ENCODE peak calls at places on chromosomes 12 and 14, in eight cellular contexts. F is CD4-positive, alpha-beta memory T cell; M is prostate gland; I is pancreas; J is AG04450; X is CD8-positive, alpha-beta memory T cell; S is brain microvascular endothelial cell; A is stomach. G is an unnamed sample. For H3K27me3, the result is how much of the 10 kb centered on the place peaks cover.

GRCh38 chr12:97404549-97404948 is 58.1 kb upstream of the RMST start:
- DNase-seq in F (no peak), M (peak), I (no peak), J (no peak), X (no peak), S (peak), A (peak), G (no peak)

GRCh38 chr14:79279645-79280399 is 931.5 kb downstream of the DIO2 start:
- DNase-seq in F (no peak), M (peak), I (peak), J (no peak), X (no peak), S (peak), A (peak), G (no peak)

GRCh38 chr12:92259852-92260251 is 114.2 kb upstream of the BTG1 start:
- DNase-seq in F (no peak), M (no peak), I (no peak), J (no peak), X (no peak), S (no peak), A (no peak), G (no peak)

GRCh38 chr12:4089147-4089606 is 184.4 kb upstream of the CCND2 start:
- DNase-seq in F (no peak), M (no peak), I (no peak), J (no peak), X (no peak), S (peak), A (no peak), G (no peak)

GRCh38 chr12:74890237-74890599 is 319.4 kb downstream of the KCNC2 start:
- DNase-seq in F (no peak), M (peak), I (no peak), J (peak), X (no peak), S (peak), A (no peak), G (no peak)

GRCh38 chr14:94728950-94729349 is 41.0 kb downstream of the GSC start:
- DNase-seq in F (no peak), M (no peak), I (no peak), J (no peak), X (no peak), S (no peak), A (no peak), G (no peak)

GRCh38 chr12:40992158-40992557 is 196.0 kb upstream of the PDZRN4 start:
- DNase-seq in F (no peak), M (no peak), I (no peak), J (no peak), X (no peak), S (no peak), A (no peak), G (no peak)

GRCh38 chr12:46266869-46267617 is 1.8 kb downstream of the SLC38A1 start:
- DNase-seq in F (peak), M (peak), I (peak), J (no peak), X (peak), S (peak), A (peak), G (no peak)

GRCh38 chr12:21771311-21771710 is 3.2 kb downstream of the KCNJ8 start:
- DNase-seq in F (no peak), M (no peak), I (no peak), J (peak), X (no peak), S (no peak), A (no peak), G (no peak)

GRCh38 chr12:101107032-101107763 is 102.8 kb downstream of the SLC5A8 start:
- DNase-seq in F (no peak), M (no peak), I (no peak), J (no peak), X (no peak), S (no peak), A (no peak), G (no peak)

GRCh38 chr12:20495997-20496396 is 127.7 kb downstream of the PDE3A start:
- DNase-seq in F (no peak), M (no peak), I (no peak), J (no peak), X (no peak), S (no peak), A (no peak), G (no peak)

GRCh38 chr12:93144109-93144508 is 215.0 kb upstream of the EEA1 start:
- DNase-seq in F (no peak), M (no peak), I (no peak), J (no peak), X (no peak), S (no peak), A (no peak), G (no peak)

GRCh38 chr12:7130791-7131501 is 775 bp downstream of the CLSTN3 start:
- DNase-seq in F (peak), M (peak), I (no peak), J (no peak), X (peak), S (no peak), A (peak), G (no peak)

GRCh38 chr14:101774814-101775213 is 13.3 kb downstream of the PPP2R5C start:
- DNase-seq in F (no peak), M (no peak), I (no peak), J (no peak), X (no peak), S (no peak), A (no peak), G (no peak)

GRCh38 chr14:101775756-101776292 is 14.3 kb downstream of the PPP2R5C start:
- DNase-seq in F (no peak), M (no peak), I (no peak), J (no peak), X (no peak), S (no peak), A (no peak), G (no peak)

GRCh38 chr14:101774006-101774755 is 12.7 kb downstream of the PPP2R5C start:
- DNase-seq in F (no peak), M (no peak), I (no peak), J (no peak), X (no peak), S (no peak), A (no peak), G (no peak)

GRCh38 chr14:101773378-101773777 is 11.9 kb downstream of the PPP2R5C start:
- DNase-seq in F (no peak), M (no peak), I (no peak), J (no peak), X (no peak), S (no peak), A (no peak), G (no peak)

GRCh38 chr14:101776315-101776714 is 14.8 kb downstream of the PPP2R5C start:
- DNase-seq in F (no peak), M (no peak), I (no peak), J (no peak), X (no peak), S (no peak), A (no peak), G (no peak)
- H3K27ac ChIP-seq in F (no peak), M (no peak), I (no peak), J (no peak), X (no peak), S (no peak), A (no peak), G (no peak)

GRCh38 chr14:101634453-101635237 is 73.3 kb downstream of the DIO3 start:
- DNase-seq in F (no peak), M (no peak), I (peak), J (no peak), X (no peak), S (no peak), A (no peak), G (no peak)
- H3K27me3 ChIP-seq in F (under half), M (under half), I (under half), J (under half), X (under half), S (under half), A (under half), G (under half)

GRCh38 chr12:75938189-75938588 is 93.4 kb downstream of the PHLDA1 start:
- DNase-seq in F (no peak), M (no peak), I (no peak), J (no peak), X (no peak), S (no peak), A (no peak), G (no peak)

GRCh38 chr12:75933136-75933535 is 98.4 kb downstream of the PHLDA1 start:
- DNase-seq in F (no peak), M (no peak), I (no peak), J (peak), X (no peak), S (peak), A (no peak), G (no peak)

GRCh38 chr12:75935544-75936242 is 95.9 kb downstream of the PHLDA1 start:
- DNase-seq in F (no peak), M (no peak), I (no peak), J (no peak), X (no peak), S (no peak), A (no peak), G (no peak)

GRCh38 chr12:75936525-75937450 is 94.8 kb downstream of the PHLDA1 start:
- DNase-seq in F (no peak), M (no peak), I (no peak), J (no peak), X (no peak), S (no peak), A (no peak), G (no peak)

DNA sequence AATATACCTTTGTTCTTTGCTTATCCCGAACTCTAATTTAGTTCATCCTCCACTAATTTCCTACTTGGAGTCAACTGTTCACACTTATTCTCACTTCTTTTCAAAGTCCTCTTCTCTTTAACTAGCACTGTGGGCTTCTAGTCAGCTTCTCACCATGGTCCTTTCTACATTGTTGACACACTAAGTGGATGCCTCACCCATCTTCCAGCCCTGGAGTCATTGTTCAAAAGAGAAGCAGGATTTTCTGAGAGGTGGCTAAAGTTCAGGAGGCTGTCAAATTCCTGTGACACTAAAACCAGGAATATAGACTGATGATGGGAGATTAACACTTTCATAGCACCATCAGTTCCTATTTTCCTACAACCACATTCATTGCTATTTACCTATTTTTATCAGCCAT is 99.3 kb downstream of the PHLDA1 start:
- DNase-seq in F (no peak), M (no peak), I (no peak), J (no peak), X (no peak), S (no peak), A (no peak), G (no peak)
- H3K27ac ChIP-seq in F (no peak), M (no peak), I (no peak), J (no peak), X (no peak), S (no peak), A (no peak), G (no peak)

GRCh38 chr14:56064513-56064912 is 53.7 kb upstream of the PELI2 start:
- DNase-seq in F (no peak), M (no peak), I (no peak), J (no peak), X (no peak), S (no peak), A (no peak), G (no peak)
- H3K27me3 ChIP-seq in F (under half), M (under half), I (under half), J (under half), X (under half), S (under half), A (under half), G (under half)

GRCh38 chr12:53076461-53076860 is 2.7 kb downstream of the SPRYD3 start:
- DNase-seq in F (no peak), M (no peak), I (no peak), J (no peak), X (no peak), S (no peak), A (no peak), G (no peak)

GRCh38 chr12:53071591-53072551 is 7.3 kb downstream of the SPRYD3 start:
- DNase-seq in F (no peak), M (no peak), I (no peak), J (no peak), X (no peak), S (no peak), A (no peak), G (no peak)

GRCh38 chr12:53073881-53074280 is 5.3 kb downstream of the SPRYD3 start:
- DNase-seq in F (no peak), M (no peak), I (no peak), J (no peak), X (no peak), S (no peak), A (no peak), G (peak)

GRCh38 chr12:53074999-53075370 is 4.2 kb downstream of the SPRYD3 start:
- DNase-seq in F (no peak), M (no peak), I (no peak), J (no peak), X (no peak), S (no peak), A (no peak), G (no peak)

GRCh38 chr12:53074290-53074998 is 4.7 kb downstream of the SPRYD3 start:
- DNase-seq in F (no peak), M (no peak), I (no peak), J (no peak), X (no peak), S (no peak), A (no peak), G (peak)
- H3K27ac ChIP-seq in F (no peak), M (peak), I (no peak), J (no peak), X (no peak), S (no peak), A (peak), G (peak)